ENCODE peak calls at places on chromosomes 11 and 22, in five cellular contexts. One of them, this sample, is unnamed. For H3K79me1, the result is how much of the 10 kb centered on the place peaks cover.

GRCh38 chr22:41848468-41848867 is 15.6 kb downstream of the SREBF2 start:
- DNase-seq in mesendoderm: no peak
- DNase-seq in H1: no peak
- DNase-seq in IMR-90: no peak
- DNase-seq in mesenchymal stem cell: no peak
- DNase-seq in this sample: no peak

GRCh38 chr22:45357492-45357891 is 47.8 kb downstream of the FAM118A start:
- DNase-seq in IMR-90: no peak
- DNase-seq in mesenchymal stem cell: no peak
- DNase-seq in H1: no peak
- DNase-seq in mesendoderm: no peak
- DNase-seq in this sample: no peak

GRCh38 chr11:93945596-93945995 is 75.6 kb upstream of the HEPHL1 start:
- DNase-seq in H1: no peak
- DNase-seq in mesenchymal stem cell: no peak
- DNase-seq in IMR-90: no peak
- DNase-seq in mesendoderm: no peak
- DNase-seq in this sample: no peak

GRCh38 chr11:10376061-10376460 is 71.2 kb downstream of the ADM start:
- DNase-seq in H1: peak
- DNase-seq in mesenchymal stem cell: no peak
- DNase-seq in IMR-90: no peak
- DNase-seq in mesendoderm: no peak
- DNase-seq in this sample: no peak

GRCh38 chr11:128946646-128947045 is 4.0 kb upstream of the TP53AIP1 start:
- DNase-seq in IMR-90: no peak
- DNase-seq in mesendoderm: no peak
- DNase-seq in mesenchymal stem cell: no peak
- DNase-seq in H1: no peak
- DNase-seq in this sample: no peak

GRCh38 chr11:115930276-115930675 is 426.1 kb upstream of the CADM1 start:
- DNase-seq in mesenchymal stem cell: no peak
- DNase-seq in IMR-90: no peak
- DNase-seq in H1: no peak
- DNase-seq in mesendoderm: no peak
- DNase-seq in this sample: no peak

GRCh38 chr11:128876133-128876650 is 9.1 kb upstream of the KCNJ1 start:
- DNase-seq in H1: no peak
- DNase-seq in mesenchymal stem cell: no peak
- DNase-seq in IMR-90: no peak
- DNase-seq in mesendoderm: no peak
- DNase-seq in this sample: no peak

GRCh38 chr11:1480191-1480554 is 6.4 kb downstream of the MOB2 start:
- DNase-seq in mesenchymal stem cell: no peak
- DNase-seq in mesendoderm: no peak
- DNase-seq in IMR-90: no peak
- DNase-seq in H1: no peak
- DNase-seq in this sample: no peak

GRCh38 chr11:31974737-31975136 is 116.1 kb upstream of the RCN1 start:
- DNase-seq in mesenchymal stem cell: no peak
- DNase-seq in H1: no peak
- DNase-seq in mesendoderm: no peak
- DNase-seq in IMR-90: peak
- DNase-seq in this sample: no peak

GRCh38 chr11:115676206-115676605 is 172.0 kb upstream of the CADM1 start:
- DNase-seq in mesendoderm: peak
- DNase-seq in H1: no peak
- DNase-seq in mesenchymal stem cell: no peak
- DNase-seq in IMR-90: no peak
- DNase-seq in this sample: no peak

GRCh38 chr11:36558511-36559413 is 9.0 kb upstream of the RAG1 start:
- DNase-seq in mesendoderm: no peak
- DNase-seq in IMR-90: no peak
- DNase-seq in H1: no peak
- DNase-seq in mesenchymal stem cell: peak
- DNase-seq in this sample: no peak

GRCh38 chr11:6333112-6333511 is 12.8 kb upstream of the CAVIN3 start:
- DNase-seq in IMR-90: peak
- DNase-seq in mesenchymal stem cell: no peak
- DNase-seq in mesendoderm: no peak
- DNase-seq in H1: peak
- DNase-seq in this sample: no peak

GRCh38 chr11:124402326-124402922 is 3.6 kb upstream of the OR8B3 start:
- DNase-seq in mesenchymal stem cell: peak
- DNase-seq in mesendoderm: peak
- DNase-seq in H1: peak
- DNase-seq in IMR-90: peak
- DNase-seq in this sample: peak

GRCh38 chr22:49195636-49196035 is 632.0 kb downstream of the BRD1 start:
- DNase-seq in IMR-90: no peak
- DNase-seq in mesenchymal stem cell: no peak
- DNase-seq in mesendoderm: no peak
- DNase-seq in H1: no peak
- DNase-seq in this sample: no peak

GRCh38 chr11:102924851-102925380 is 30.6 kb downstream of the MMP13 start:
- DNase-seq in H1: no peak
- DNase-seq in IMR-90: no peak
- DNase-seq in mesendoderm: peak
- DNase-seq in mesenchymal stem cell: no peak
- DNase-seq in this sample: no peak

GRCh38 chr22:22930571-22931556 is 43.2 kb downstream of the IGLL5 start:
- DNase-seq in IMR-90: no peak
- DNase-seq in mesendoderm: no peak
- DNase-seq in mesenchymal stem cell: no peak
- DNase-seq in H1: no peak
- DNase-seq in this sample: no peak

GRCh38 chr11:57283231-57283990 is 41.3 kb downstream of the TNKS1BP1 start:
- DNase-seq in mesendoderm: peak
- DNase-seq in mesenchymal stem cell: no peak
- DNase-seq in IMR-90: no peak
- DNase-seq in H1: no peak
- DNase-seq in this sample: no peak

GRCh38 chr11:77140231-77140959 is 12.3 kb downstream of the MYO7A start:
- DNase-seq in mesenchymal stem cell: no peak
- DNase-seq in IMR-90: peak
- DNase-seq in H1: peak
- DNase-seq in mesendoderm: peak
- DNase-seq in this sample: no peak

GRCh38 chr11:2303627-2304155 is 1.9 kb downstream of the TSPAN32 start:
- DNase-seq in mesenchymal stem cell: no peak
- DNase-seq in mesendoderm: peak
- DNase-seq in IMR-90: no peak
- DNase-seq in H1: no peak
- DNase-seq in this sample: no peak

GRCh38 chr11:108025387-108026080 is 16.8 kb downstream of the CUL5 start:
- DNase-seq in IMR-90: peak
- DNase-seq in H1: no peak
- DNase-seq in mesenchymal stem cell: peak
- DNase-seq in mesendoderm: no peak
- DNase-seq in this sample: no peak

GRCh38 chr11:69862331-69862761 is 43.1 kb upstream of the FGF3 start:
- DNase-seq in mesenchymal stem cell: no peak
- DNase-seq in mesendoderm: no peak
- DNase-seq in H1: no peak
- DNase-seq in IMR-90: no peak
- DNase-seq in this sample: no peak

GRCh38 chr22:37806409-37807338 is 1.1 kb upstream of the GCAT start:
- DNase-seq in mesendoderm: peak
- DNase-seq in IMR-90: peak
- DNase-seq in mesenchymal stem cell: peak
- DNase-seq in H1: no peak
- DNase-seq in this sample: no peak

GRCh38 chr11:108346451-108346850 is 120.9 kb downstream of the C11orf65 start:
- DNase-seq in mesenchymal stem cell: no peak
- DNase-seq in IMR-90: no peak
- DNase-seq in mesendoderm: no peak
- DNase-seq in H1: no peak
- DNase-seq in this sample: no peak

GRCh38 chr11:120394119-120394518 is 57.9 kb downstream of the ARHGEF12 start:
- DNase-seq in IMR-90: no peak
- DNase-seq in mesendoderm: no peak
- DNase-seq in mesenchymal stem cell: no peak
- DNase-seq in H1: no peak
- DNase-seq in this sample: no peak

GRCh38 chr22:36940676-36941075 is 27.2 kb downstream of the CSF2RB start:
- DNase-seq in H1: no peak
- DNase-seq in IMR-90: no peak
- DNase-seq in mesenchymal stem cell: no peak
- DNase-seq in mesendoderm: no peak
- DNase-seq in this sample: no peak

GRCh38 chr11:118918128-118918685 is 7.5 kb downstream of the BCL9L start:
- DNase-seq in mesendoderm: peak
- DNase-seq in IMR-90: peak
- DNase-seq in mesenchymal stem cell: peak
- DNase-seq in H1: no peak
- DNase-seq in this sample: no peak
- H3K79me1 ChIP-seq in mesendoderm: under half
- H3K79me1 ChIP-seq in IMR-90: half or more
- H3K79me1 ChIP-seq in mesenchymal stem cell: under half
- H3K79me1 ChIP-seq in H1: under half
- H3K79me1 ChIP-seq in this sample: under half

GRCh38 chr11:45665206-45665932 is at the start of gene CHST1:
- DNase-seq in H1: peak
- DNase-seq in mesenchymal stem cell: peak
- DNase-seq in IMR-90: no peak
- DNase-seq in mesendoderm: no peak
- DNase-seq in this sample: no peak

GRCh38 chr11:45664376-45665205 is 831 bp downstream of the CHST1 start:
- DNase-seq in H1: peak
- DNase-seq in mesenchymal stem cell: no peak
- DNase-seq in IMR-90: no peak
- DNase-seq in mesendoderm: no peak
- DNase-seq in this sample: no peak

GRCh38 chr11:45662665-45663485 is 2.5 kb downstream of the CHST1 start:
- DNase-seq in H1: no peak
- DNase-seq in mesendoderm: peak
- DNase-seq in mesenchymal stem cell: peak
- DNase-seq in IMR-90: peak
- DNase-seq in this sample: no peak

GRCh38 chr11:45662096-45662664 is 3.2 kb downstream of the CHST1 start:
- DNase-seq in H1: no peak
- DNase-seq in IMR-90: no peak
- DNase-seq in mesenchymal stem cell: no peak
- DNase-seq in mesendoderm: no peak
- DNase-seq in this sample: no peak

DNA sequence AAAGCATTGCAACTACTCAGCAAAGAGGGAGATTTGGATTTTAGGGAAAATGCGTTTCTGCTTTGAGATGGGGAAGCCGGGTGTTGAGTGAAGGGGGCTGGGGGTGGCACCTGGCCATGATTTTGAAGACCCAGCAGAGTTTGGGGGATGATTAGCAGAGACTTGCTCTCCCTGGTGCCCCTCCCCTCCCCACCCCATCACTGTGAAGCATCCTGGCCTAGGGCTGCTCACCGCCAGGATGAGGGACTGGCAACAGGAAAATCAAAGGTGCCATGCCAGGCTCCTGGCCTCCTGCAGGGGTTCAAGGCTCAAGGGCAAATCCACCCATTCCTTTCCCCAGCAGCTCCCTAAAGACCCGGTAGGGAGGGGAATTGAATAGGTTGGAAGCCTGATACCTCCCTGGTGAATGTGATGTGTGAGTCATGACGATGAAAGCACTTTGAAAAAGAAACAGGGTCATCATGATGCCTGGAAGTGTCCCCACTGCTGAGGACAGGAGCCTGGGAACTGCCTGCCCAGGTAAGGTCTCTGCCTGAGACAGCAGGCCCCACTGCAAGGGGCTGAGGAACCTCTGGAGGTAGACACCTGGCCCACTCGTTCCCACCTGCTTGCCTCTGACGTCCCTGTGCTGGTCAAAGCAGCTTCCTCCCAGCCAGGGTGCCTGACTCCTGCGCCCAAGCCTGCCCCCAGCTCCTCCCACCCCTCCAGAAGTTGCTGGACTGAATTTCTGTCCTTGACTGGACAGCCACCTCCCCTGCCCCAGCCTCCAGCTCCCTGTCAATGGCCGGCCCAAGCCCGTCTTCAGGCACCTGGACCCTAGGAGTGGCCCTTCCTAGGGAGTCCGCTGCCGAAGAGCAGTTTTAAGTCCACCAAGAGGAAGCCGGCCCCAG is 1.7 kb downstream of the CHST1 start:
- DNase-seq in H1: no peak
- DNase-seq in IMR-90: peak
- DNase-seq in mesenchymal stem cell: peak
- DNase-seq in mesendoderm: peak
- DNase-seq in this sample: no peak
- H3K4me3 ChIP-seq in H1: peak
- H3K4me3 ChIP-seq in IMR-90: no peak
- H3K4me3 ChIP-seq in mesenchymal stem cell: peak
- H3K4me3 ChIP-seq in mesendoderm: no peak
- H3K4me3 ChIP-seq in this sample: peak

GRCh38 chr11:83152245-83152644 is 4.7 kb upstream of the PCF11 start:
- DNase-seq in IMR-90: no peak
- DNase-seq in H1: no peak
- DNase-seq in mesendoderm: no peak
- DNase-seq in mesenchymal stem cell: no peak
- DNase-seq in this sample: no peak

GRCh38 chr11:83151274-83151977 is 5.5 kb upstream of the PCF11 start:
- DNase-seq in mesenchymal stem cell: no peak
- DNase-seq in H1: no peak
- DNase-seq in IMR-90: no peak
- DNase-seq in mesendoderm: no peak
- DNase-seq in this sample: no peak

GRCh38 chr11:83150450-83150849 is 6.5 kb upstream of the PCF11 start:
- DNase-seq in H1: no peak
- DNase-seq in mesenchymal stem cell: no peak
- DNase-seq in mesendoderm: no peak
- DNase-seq in IMR-90: no peak
- DNase-seq in this sample: no peak

GRCh38 chr11:83147895-83148294 is 9.0 kb upstream of the PCF11 start:
- DNase-seq in mesenchymal stem cell: no peak
- DNase-seq in H1: no peak
- DNase-seq in IMR-90: no peak
- DNase-seq in mesendoderm: no peak
- DNase-seq in this sample: no peak
- H2BK15ac ChIP-seq in mesenchymal stem cell: no peak
- H2BK15ac ChIP-seq in H1: no peak
- H2BK15ac ChIP-seq in IMR-90: no peak
- H2BK15ac ChIP-seq in mesendoderm: no peak
- H2BK15ac ChIP-seq in this sample: no peak

DNA sequence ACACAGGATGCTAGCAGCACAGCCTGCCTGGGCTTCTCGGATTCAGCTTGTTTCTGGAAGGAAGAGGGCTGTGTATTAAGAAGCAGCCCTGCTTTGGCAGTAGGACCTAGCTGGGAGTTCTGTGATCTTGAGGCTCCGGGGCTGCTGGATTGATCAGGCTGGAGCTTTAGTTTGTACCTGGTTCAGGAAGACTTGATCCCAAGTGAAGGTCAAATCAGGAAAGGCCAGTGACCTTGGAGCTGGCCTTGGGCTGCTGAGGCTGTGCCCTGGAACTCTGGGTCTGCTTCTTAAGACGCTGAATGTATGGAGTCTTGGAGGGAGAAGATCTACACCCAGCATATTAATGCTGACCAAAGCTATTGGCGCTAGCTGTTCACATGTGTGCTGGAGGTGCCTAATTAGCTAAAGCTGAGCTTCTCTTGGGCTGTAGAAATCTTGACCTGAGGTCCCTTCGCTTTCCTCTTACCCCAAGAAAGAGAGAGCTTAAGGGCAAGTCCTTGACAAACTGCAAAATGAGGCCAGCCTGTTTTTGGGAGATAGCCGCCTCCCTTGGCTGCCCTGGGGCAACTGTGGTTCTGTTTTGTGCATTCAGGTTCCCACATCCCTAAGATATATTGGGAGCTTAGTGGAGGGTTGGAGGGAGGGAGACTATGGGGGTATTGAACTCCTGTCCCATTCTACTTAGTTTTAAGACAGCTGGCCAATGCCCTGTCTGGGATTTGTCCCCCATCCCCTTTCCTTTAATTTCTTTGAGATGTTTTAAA is 135.9 kb downstream of the DBX1 start:
- DNase-seq in mesendoderm: no peak
- DNase-seq in mesenchymal stem cell: no peak
- DNase-seq in H1: no peak
- DNase-seq in IMR-90: no peak
- DNase-seq in this sample: no peak
- H3K79me1 ChIP-seq in mesendoderm: under half
- H3K79me1 ChIP-seq in mesenchymal stem cell: under half
- H3K79me1 ChIP-seq in H1: under half
- H3K79me1 ChIP-seq in IMR-90: under half
- H3K79me1 ChIP-seq in this sample: under half

This sample was measured in neuronal stem cell.